ENCODE peak calls at places on chromosomes 3 and 15, in four cellular contexts. H, T, F and G are unnamed samples.
A peak's percentile ranks its signal among the peaks of the same experiment; 100 is the strongest.

GRCh38 chr3:19947549-19948071 is 713 bp downstream of the RAB5A start:
- DNase-seq in H (peak; percentile 35), T (no peak), F (peak; percentile 72), G (peak; percentile 42)

GRCh38 chr3:187281191-187281714 is 10.3 kb downstream of the MASP1 start:
- DNase-seq in H (peak; percentile 35), T (no peak), F (no peak), G (no peak)

GRCh38 chr15:59524331-59524731 is 86.3 kb downstream of the FAM81A start:
- DNase-seq in H (no peak), T (no peak), F (no peak), G (no peak)

GRCh38 chr3:187293977-187294376 is 2.4 kb upstream of the MASP1 start:
- DNase-seq in H (no peak), T (no peak), F (no peak), G (no peak)

GRCh38 chr15:93089855-93090305 is 869 bp upstream of the RGMA start:
- DNase-seq in H (no peak), T (no peak), F (no peak), G (no peak)

GRCh38 chr15:42723068-42723467 is 13.9 kb downstream of the CDAN1 start:
- DNase-seq in H (no peak), T (no peak), F (no peak), G (peak; percentile 15)

GRCh38 chr3:114627760-114628159 is 333.9 kb downstream of the TIGIT start:
- DNase-seq in H (no peak), T (no peak), F (no peak), G (no peak)

GRCh38 chr3:44032487-44032886 is 209.2 kb upstream of the TOPAZ1 start:
- DNase-seq in H (no peak), T (no peak), F (no peak), G (no peak)

GRCh38 chr15:56496635-56497034 is 31.7 kb upstream of the MNS1 start:
- DNase-seq in H (no peak), T (peak; percentile 31), F (peak; percentile 46), G (peak; percentile 60)

GRCh38 chr3:23430781-23431423 is 227.8 kb downstream of the UBE2E2 start:
- DNase-seq in H (no peak), T (no peak), F (no peak), G (no peak)

GRCh38 chr3:3589715-3590130 is 209.5 kb upstream of the LRRN1 start:
- DNase-seq in H (no peak), T (peak; percentile 52), F (no peak), G (no peak)

GRCh38 chr3:83496459-83496858 is 1462.3 kb upstream of the CADM2 start:
- DNase-seq in H (no peak), T (no peak), F (no peak), G (no peak)

GRCh38 chr3:70281663-70282062 is 30.8 kb downstream of the MDFIC2 start:
- DNase-seq in H (no peak), T (no peak), F (no peak), G (no peak)

GRCh38 chr3:149902498-149903139 is 68.1 kb downstream of the PFN2 start:
- DNase-seq in H (no peak), T (no peak), F (no peak), G (no peak)

GRCh38 chr3:176206809-176207208 is 990.5 kb downstream of the TBL1XR1 start:
- DNase-seq in H (no peak), T (no peak), F (no peak), G (no peak)

GRCh38 chr3:178439504-178439903 is 96.7 kb upstream of the KCNMB2 start:
- DNase-seq in H (no peak), T (no peak), F (no peak), G (no peak)

GRCh38 chr3:72820405-72820804 is 27.8 kb downstream of the SHQ1 start:
- DNase-seq in H (no peak), T (no peak), F (no peak), G (no peak)

DNA sequence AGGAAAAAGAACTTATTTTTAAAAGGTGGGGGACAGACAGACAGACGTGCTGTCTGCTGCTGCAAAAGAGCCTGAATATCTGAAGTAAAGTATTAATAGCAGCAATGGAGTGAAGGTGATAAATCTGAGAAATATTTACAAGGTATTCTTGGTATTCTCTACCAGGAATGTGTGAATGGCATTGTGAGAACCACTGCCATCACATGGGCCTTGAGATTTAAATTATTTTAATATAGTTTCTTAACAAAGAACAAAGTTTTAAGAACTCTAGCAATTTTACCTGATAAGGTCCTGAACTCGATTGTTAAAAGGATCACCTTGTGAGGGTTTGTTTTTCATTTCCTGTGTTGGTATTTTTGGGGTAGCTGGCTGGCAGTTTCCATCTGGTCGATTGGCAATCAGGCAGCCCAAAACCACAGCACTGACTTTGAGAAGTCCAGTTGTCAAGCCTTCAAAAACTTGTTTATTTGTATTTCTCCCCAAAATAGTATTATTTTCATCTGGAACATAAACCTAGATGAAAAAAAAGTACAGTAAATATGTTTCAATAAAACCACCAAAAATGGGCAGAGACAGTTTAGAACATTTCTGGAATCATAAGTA is 97.3 kb downstream of the ISL2 start:
- DNase-seq in H (no peak), T (no peak), F (no peak), G (no peak)
- TF ChIP-seq NR2C2 in H (no peak), T (no peak), F (no peak), G (no peak)

GRCh38 chr15:88334436-88334835 is 77.9 kb upstream of the NTRK3 start:
- DNase-seq in H (no peak), T (no peak), F (no peak), G (no peak)
- TF ChIP-seq NR2C2 in H (no peak), T (no peak), F (no peak), G (no peak)

DNA sequence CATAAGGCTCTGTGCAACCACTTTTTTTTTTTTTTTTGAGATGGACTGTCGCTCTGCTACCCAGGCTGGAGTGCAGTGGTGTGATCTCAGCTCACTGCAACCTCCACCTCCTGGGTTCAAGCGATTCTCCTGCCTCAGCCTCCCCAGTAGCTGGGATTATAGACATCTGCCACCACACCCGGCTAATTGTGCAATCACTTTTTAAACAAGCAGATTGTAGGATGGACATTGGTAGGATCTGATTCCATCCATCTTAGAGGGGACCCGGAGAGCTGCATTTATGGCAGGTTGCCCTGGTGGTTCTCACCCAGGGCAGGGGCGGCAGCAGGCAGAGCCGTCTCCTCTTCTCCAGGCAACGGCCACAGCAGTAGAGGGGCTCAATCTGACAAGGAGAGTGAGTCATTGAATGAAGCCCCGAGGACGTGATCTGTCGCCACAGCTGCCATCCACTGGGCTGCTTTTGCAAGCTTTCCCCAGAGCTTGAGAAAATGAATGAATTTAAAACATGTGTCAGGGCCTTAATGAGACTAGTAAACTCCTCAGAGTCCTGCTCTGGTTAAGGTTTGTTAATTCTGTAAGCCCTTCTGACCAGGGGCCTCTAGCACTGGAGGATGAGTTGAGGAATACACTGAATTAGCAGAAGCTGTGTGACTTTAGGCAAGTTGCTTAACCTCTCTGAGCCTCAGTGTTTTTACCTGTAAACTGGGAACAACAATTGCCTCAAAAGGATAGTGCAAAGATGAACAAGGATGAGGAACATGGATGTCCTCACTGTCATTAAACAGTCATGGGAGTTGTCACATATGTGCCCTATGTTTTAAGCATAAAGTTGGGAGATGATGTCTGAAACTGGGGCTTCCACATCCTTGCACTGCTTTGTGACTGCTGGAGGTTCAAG is 129.1 kb downstream of the ASB7 start:
- DNase-seq in H (no peak), T (no peak), F (peak; percentile 2), G (no peak)
- TF ChIP-seq NR2C2 in H (no peak), T (no peak), F (no peak), G (no peak)

GRCh38 chr15:62816342-62817059 is 226.0 kb upstream of the TPM1 start:
- DNase-seq in H (no peak), T (no peak), F (no peak), G (no peak)

GRCh38 chr15:62824111-62824737 is 218.3 kb upstream of the TPM1 start:
- DNase-seq in H (no peak), T (no peak), F (no peak), G (no peak)

GRCh38 chr15:62818691-62819090 is 223.9 kb upstream of the TPM1 start:
- DNase-seq in H (no peak), T (no peak), F (no peak), G (no peak)

GRCh38 chr15:62821384-62822131 is 221.0 kb upstream of the TPM1 start:
- DNase-seq in H (no peak), T (no peak), F (no peak), G (peak; percentile 86)

GRCh38 chr15:62822228-62822627 is 220.3 kb upstream of the TPM1 start:
- DNase-seq in H (no peak), T (no peak), F (no peak), G (no peak)
- TF ChIP-seq NR2C2 in H (no peak), T (no peak), F (no peak), G (no peak)

GRCh38 chr3:194070634-194071409 is 65.1 kb upstream of the HES1 start:
- DNase-seq in H (peak; percentile 61), T (peak; percentile 50), F (peak; percentile 93), G (peak; percentile 47)
- TF ChIP-seq NR2C2 in H (no peak), T (no peak), F (peak; percentile 47), G (peak; percentile 33)

GRCh38 chr3:123638936-123639680 is 54.3 kb upstream of the HACD2 start:
- DNase-seq in H (no peak), T (no peak), F (no peak), G (no peak)
- TF ChIP-seq NR2C2 in H (no peak), T (no peak), F (no peak), G (no peak)

DNA sequence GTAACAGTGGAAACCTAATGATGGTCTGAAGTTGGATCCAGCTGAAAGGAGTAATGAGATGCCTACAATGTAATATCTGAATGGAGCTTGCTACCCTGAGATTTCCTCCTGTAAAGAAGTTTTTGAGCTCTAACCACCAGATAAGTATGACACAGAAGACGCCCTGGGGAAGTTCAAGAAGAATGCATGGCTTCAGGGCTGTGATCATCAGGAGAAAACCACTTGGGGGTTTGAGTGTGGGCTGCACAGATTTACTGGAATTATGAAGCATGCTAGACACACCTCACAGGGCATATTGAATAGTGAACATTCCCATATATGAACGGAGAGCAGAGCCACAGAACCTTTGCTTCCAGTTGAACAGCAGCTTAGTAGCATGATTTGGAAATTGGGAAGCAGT is 10.6 kb upstream of the CCDC80 start:
- DNase-seq in H (no peak), T (no peak), F (no peak), G (no peak)
- TF ChIP-seq NR2C2 in H (no peak), T (no peak), F (no peak), G (no peak)

DNA sequence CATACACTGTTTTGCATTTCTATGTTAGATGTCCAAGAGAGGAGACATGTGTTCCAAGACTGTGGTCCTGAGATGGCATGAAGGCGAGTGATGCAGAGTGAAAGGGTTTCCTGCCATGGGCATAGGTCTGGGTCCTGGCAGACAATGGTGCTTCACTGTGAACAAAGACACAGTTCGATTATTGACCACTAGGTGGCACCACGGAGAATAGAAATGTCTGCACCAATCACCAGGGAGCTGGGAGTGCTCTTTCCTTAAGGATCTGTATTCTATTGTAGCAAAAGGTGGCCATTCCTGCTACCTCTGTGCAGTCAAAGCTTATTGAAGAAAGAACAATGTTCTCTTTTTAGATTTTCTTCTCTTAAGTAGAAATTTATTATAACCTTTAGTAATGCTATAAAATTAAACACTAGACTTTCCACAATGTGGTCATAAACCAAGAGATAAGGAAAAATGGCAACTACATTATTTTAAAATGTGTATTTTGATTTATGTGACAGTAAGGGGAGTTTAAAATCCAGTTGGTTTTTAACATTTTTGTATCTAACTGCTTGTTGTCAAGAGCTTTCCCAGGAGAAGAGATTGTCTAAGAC is 88.7 kb downstream of the GABRG3 start:
- DNase-seq in H (peak; percentile 72), T (no peak), F (peak; percentile 88), G (peak; percentile 46)
- TF ChIP-seq NR2C2 in H (no peak), T (no peak), F (no peak), G (no peak)

GRCh38 chr3:145088917-145089316 is 1072.1 kb downstream of the PLOD2 start:
- DNase-seq in H (no peak), T (no peak), F (no peak), G (no peak)

GRCh38 chr3:145089337-145089736 is 1071.6 kb downstream of the PLOD2 start:
- DNase-seq in H (no peak), T (no peak), F (no peak), G (no peak)

GRCh38 chr3:145094355-145094941 is 1066.5 kb downstream of the PLOD2 start:
- DNase-seq in H (no peak), T (no peak), F (no peak), G (no peak)
- TF ChIP-seq NR2C2 in H (no peak), T (no peak), F (no peak), G (no peak)